ENCODE peak calls at places on chromosomes 12 and 14, in nine cellular contexts. L is GM04504; U is activated T-helper 1 cell treated with anti-CD3 and anti-CD28 coated beads, Interleukin-12 subunit alpha, Interleukin-12 subunit beta, Interleukin-2, Interleukin-4 antibody, amounts not matched to agents 30 ng/mL and 10 ng/mL and 1 ng/mL, durations not matched to agents 14 hours and 24 hours and 36 hours; N is NCI-H510A; M is activated CD4-positive, CD25-positive, alpha-beta regulatory T cell treated with anti-CD3 and anti-CD28 coated beads, Interleukin-2, amount 50 U/mL, for 72 hours; H is smooth muscle cell of the brain vasculature; Q is stimulated activated CD8-positive, alpha-beta memory T cell treated with anti-CD3 and anti-CD28 coated beads, Interleukin-2, amount 100 ng/mL, for 1 hour; V is AG04450; W is neural crest cell. C is an unnamed sample.

GRCh38 chr12:47768323-47768811 is 4.7 kb upstream of the SLC48A1 start:
- DNase-seq in W (no peak), H (no peak), V (no peak), Q (no peak), U (no peak), M (no peak), L (no peak), N (no peak), C (no peak)

GRCh38 chr12:58918475-58918874 is 1.8 kb downstream of the LRIG3 start:
- DNase-seq in Q (no peak), W (no peak), U (no peak), N (no peak), L (no peak), H (no peak), V (no peak), M (no peak), C (no peak)

GRCh38 chr14:62759796-62760195 is 285.5 kb downstream of the KCNH5 start:
- DNase-seq in H (no peak), W (no peak), M (no peak), Q (no peak), U (no peak), V (no peak), N (no peak), L (no peak), C (no peak)

GRCh38 chr12:104439137-104439536 is 17.6 kb upstream of the CHST11 start:
- DNase-seq in W (no peak), N (no peak), V (no peak), M (no peak), U (no peak), L (no peak), Q (no peak), H (no peak), C (no peak)

GRCh38 chr14:99006271-99006670 is 265.7 kb downstream of the BCL11B start:
- DNase-seq in W (no peak), M (no peak), Q (no peak), H (no peak), L (peak), V (no peak), U (no peak), N (no peak), C (no peak)

GRCh38 chr12:100266163-100266801 is 597 bp downstream of the DEPDC4 start:
- DNase-seq in L (no peak), U (no peak), Q (no peak), N (no peak), M (no peak), H (no peak), V (no peak), W (no peak), C (no peak)

GRCh38 chr14:72573725-72574426 is 320.0 kb downstream of the DPF3 start:
- DNase-seq in U (no peak), L (no peak), Q (no peak), W (no peak), H (no peak), N (no peak), V (no peak), M (no peak), C (no peak)

GRCh38 chr12:29149691-29150382 is 759 bp downstream of the FAR2 start:
- DNase-seq in H (no peak), N (no peak), U (no peak), W (peak), L (no peak), M (no peak), Q (no peak), V (no peak), C (no peak)

GRCh38 chr12:130097342-130097741 is 64.9 kb upstream of the FZD10 start:
- DNase-seq in Q (no peak), M (no peak), U (no peak), N (no peak), W (no peak), V (no peak), L (no peak), H (no peak), C (no peak)

GRCh38 chr12:123889848-123890535 is 82.6 kb downstream of the CCDC92 start:
- DNase-seq in V (no peak), L (no peak), Q (no peak), M (no peak), W (no peak), H (no peak), N (no peak), U (no peak), C (no peak)

C was measured in SK-N-MC.